ENCODE peak calls at places on chromosomes 16 and 17, in nine cellular contexts. B is activated CD8-positive, alpha-beta memory T cell treated with anti-CD3 and anti-CD28 coated beads, Interleukin-2, amount 50 U/mL, for 48 hours; H is upper lobe of right lung; X is stimulated activated CD4-positive, alpha-beta T cell treated with anti-CD3 and anti-CD28 coated beads, Interleukin-1b, Interleukin-23, amount 100 ng/mL, for 1 hour; I is Daoy; U is sciatic nerve; M is iris pigment epithelial cell; Y is foreskin fibroblast; Z is NT2/D1. T is an unnamed sample.

GRCh38 chr17:82205720-82206508 is 6.7 kb downstream of the CCDC57 start:
- DNase-seq in X (no peak), B (peak; percentile 85), Z (peak; percentile 47), H (peak; percentile 91), U (peak; percentile 88), M (peak; percentile 90), Y (peak; percentile 85), I (peak; percentile 91), T (peak; percentile 78)

GRCh38 chr16:64590516-64590915 is 531.3 kb downstream of the CDH11 start:
- DNase-seq in B (no peak), Z (no peak), M (peak; percentile 69), I (no peak), Y (no peak), H (no peak), X (no peak), U (no peak), T (no peak)

GRCh38 chr16:75109732-75110243 is 6.8 kb downstream of the LDHD start:
- DNase-seq in Z (no peak), U (no peak), H (peak; percentile 61), I (no peak), Y (no peak), M (no peak), B (no peak), X (no peak), T (no peak)

GRCh38 chr17:48529191-48529979 is 1.4 kb downstream of the HOXB1 start:
- DNase-seq in Y (no peak), H (no peak), X (no peak), M (no peak), Z (no peak), I (no peak), U (no peak), B (no peak), T (no peak)

GRCh38 chr17:46736100-46736499 is 82.4 kb downstream of the WNT3 start:
- DNase-seq in Z (no peak), U (no peak), M (no peak), H (no peak), B (no peak), X (no peak), Y (no peak), I (no peak), T (no peak)

GRCh38 chr16:49022351-49022963 is 259.2 kb downstream of the CBLN1 start:
- DNase-seq in H (no peak), M (no peak), B (no peak), Y (no peak), X (no peak), I (peak; percentile 47), Z (no peak), U (no peak), T (no peak)

GRCh38 chr17:34163123-34163522 is 92.0 kb upstream of the CCL2 start:
- DNase-seq in X (no peak), U (no peak), I (peak; percentile 74), Y (no peak), B (no peak), H (no peak), M (no peak), Z (no peak), T (no peak)

GRCh38 chr17:38748329-38749221 is at the start of gene PCGF2:
- DNase-seq in I (peak; percentile 94), M (peak; percentile 77), U (peak; percentile 97), Z (peak; percentile 93), B (no peak), Y (peak; percentile 83), X (no peak), H (peak; percentile 94), T (peak; percentile 88)